ENCODE peak calls at places on chromosomes 2 and 18, in nine cellular contexts. Q, P, F, X, O, K, Y, W and L are unnamed samples.

GRCh38 chr18:62524443-62525200 is 1.8 kb downstream of the ZCCHC2 start:
- DNase-seq in Q (peak; percentile 76), P (peak; percentile 79), W (peak; percentile 63), O (peak; percentile 28), F (peak; percentile 67), K (peak; percentile 75), Y (peak; percentile 66), X (peak; percentile 42), L (no peak)

GRCh38 chr2:97726311-97727064 is 13.1 kb downstream of the ZAP70 start:
- DNase-seq in W (no peak), Q (peak; percentile 11), Y (peak; percentile 73), X (no peak), O (no peak), P (no peak), F (no peak), K (no peak), L (no peak)

GRCh38 chr2:168062054-168062453 is 185.3 kb downstream of the STK39 start:
- DNase-seq in O (no peak), W (no peak), P (no peak), X (no peak), Y (no peak), Q (no peak), F (no peak), K (no peak), L (no peak)

GRCh38 chr18:75344615-75345014 is 82.9 kb downstream of the SMIM21 start:
- DNase-seq in Q (no peak), W (no peak), X (no peak), O (no peak), Y (no peak), K (no peak), P (no peak), F (no peak), L (no peak)

GRCh38 chr18:48797841-48798255 is 152.9 kb downstream of the SMAD7 start:
- DNase-seq in F (peak; percentile 81), O (no peak), Q (no peak), Y (peak; percentile 71), W (peak; percentile 22), P (no peak), X (no peak), K (no peak), L (no peak)

GRCh38 chr2:100856732-100857131 is 36.8 kb downstream of the NPAS2 start:
- DNase-seq in O (no peak), W (no peak), Y (no peak), F (no peak), K (no peak), P (no peak), X (no peak), Q (no peak), L (no peak)

GRCh38 chr2:219478916-219479315 is 19.8 kb upstream of the GMPPA start:
- DNase-seq in W (no peak), P (no peak), Q (no peak), X (no peak), K (no peak), Y (no peak), O (no peak), F (no peak), L (no peak)

GRCh38 chr2:25615920-25616319 is 57.5 kb downstream of the DTNB start:
- DNase-seq in F (no peak), X (no peak), K (no peak), Q (no peak), Y (no peak), O (no peak), P (no peak), W (no peak), L (no peak)

GRCh38 chr2:218375212-218375611 is 6.9 kb upstream of the SLC11A1 start:
- DNase-seq in Y (no peak), X (no peak), O (no peak), F (no peak), P (peak; percentile 53), K (no peak), W (no peak), Q (no peak), L (no peak)

GRCh38 chr2:132757002-132757598 is 87.1 kb upstream of the LYPD1 start:
- DNase-seq in P (no peak), F (no peak), O (no peak), Q (no peak), K (no peak), X (no peak), Y (no peak), W (no peak), L (no peak)
- H3K27ac ChIP-seq in P (no peak overlapping the region), F (no peak overlapping the region), O (no peak overlapping the region), Q (no peak overlapping the region), K (no peak overlapping the region), X (no peak overlapping the region), Y (no peak overlapping the region), W (no peak overlapping the region), L (no peak overlapping the region)

DNA sequence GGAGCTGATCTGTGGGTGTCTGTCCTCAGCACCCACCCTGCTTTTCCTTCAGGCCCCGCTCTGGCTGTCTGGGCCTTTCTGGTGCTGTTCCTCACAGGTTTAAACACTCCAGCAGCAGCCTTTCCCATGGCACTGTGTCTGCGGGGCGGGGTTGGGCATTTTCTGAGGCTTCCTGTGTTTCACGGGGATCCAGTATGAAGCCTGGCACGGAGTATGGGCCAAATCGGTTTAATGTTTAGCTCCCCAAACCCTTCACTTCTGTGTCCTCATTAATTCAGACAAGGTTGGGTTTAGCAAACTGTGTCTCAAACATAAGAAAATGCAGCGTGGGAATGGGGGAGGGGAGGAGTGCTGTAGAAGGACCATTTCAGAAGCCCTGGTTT is 44.8 kb downstream of the HPCAL1 start:
- DNase-seq in P (no peak), X (no peak), Q (no peak), F (no peak), Y (no peak), K (no peak), O (no peak), W (no peak), L (no peak)
- H3K27ac ChIP-seq in P (no peak overlapping the region), X (no peak overlapping the region), Q (no peak overlapping the region), F (no peak overlapping the region), Y (peak overlapping the region; percentile 34), K (no peak overlapping the region), O (no peak overlapping the region), W (no peak overlapping the region), L (no peak overlapping the region)

GRCh38 chr2:226508005-226508404 is 291.6 kb downstream of the IRS1 start:
- DNase-seq in O (no peak), P (no peak), Y (no peak), X (no peak), W (no peak), K (no peak), F (no peak), Q (no peak), L (no peak)
- H3K27ac ChIP-seq in O (no peak overlapping the region), P (no peak overlapping the region), Y (no peak overlapping the region), X (no peak overlapping the region), W (no peak overlapping the region), K (no peak overlapping the region), F (no peak overlapping the region), Q (no peak overlapping the region), L (no peak overlapping the region)

GRCh38 chr2:239942090-239942489 is 83.1 kb downstream of the NDUFA10 start:
- DNase-seq in X (no peak), Y (no peak), K (no peak), O (no peak), Q (peak; percentile 45), P (no peak), F (no peak), W (no peak), L (no peak)

GRCh38 chr2:239943571-239943970 is 81.6 kb downstream of the NDUFA10 start:
- DNase-seq in Q (peak; percentile 36), Y (peak; percentile 4), F (no peak), W (no peak), P (no peak), K (no peak), O (no peak), X (no peak), L (no peak)

GRCh38 chr2:239944706-239945551 is 80.2 kb downstream of the NDUFA10 start:
- DNase-seq in K (no peak), P (no peak), Y (peak; percentile 44), X (no peak), O (peak; percentile 5), W (no peak), F (peak; percentile 69), Q (peak; percentile 55), L (no peak)

GRCh38 chr2:239942871-239943311 is 82.3 kb downstream of the NDUFA10 start:
- DNase-seq in W (no peak), F (no peak), X (no peak), P (no peak), O (no peak), Y (peak; percentile 12), Q (peak; percentile 35), K (no peak), L (no peak)

GRCh38 chr2:239943991-239944441 is 81.1 kb downstream of the NDUFA10 start:
- DNase-seq in F (no peak), O (no peak), W (no peak), P (no peak), K (no peak), X (no peak), Q (no peak), Y (peak; percentile 18), L (no peak)
- H3K27ac ChIP-seq in F (no peak overlapping the region), O (no peak overlapping the region), W (no peak overlapping the region), P (no peak overlapping the region), K (no peak overlapping the region), X (no peak overlapping the region), Q (no peak overlapping the region), Y (no peak overlapping the region), L (no peak overlapping the region)

DNA sequence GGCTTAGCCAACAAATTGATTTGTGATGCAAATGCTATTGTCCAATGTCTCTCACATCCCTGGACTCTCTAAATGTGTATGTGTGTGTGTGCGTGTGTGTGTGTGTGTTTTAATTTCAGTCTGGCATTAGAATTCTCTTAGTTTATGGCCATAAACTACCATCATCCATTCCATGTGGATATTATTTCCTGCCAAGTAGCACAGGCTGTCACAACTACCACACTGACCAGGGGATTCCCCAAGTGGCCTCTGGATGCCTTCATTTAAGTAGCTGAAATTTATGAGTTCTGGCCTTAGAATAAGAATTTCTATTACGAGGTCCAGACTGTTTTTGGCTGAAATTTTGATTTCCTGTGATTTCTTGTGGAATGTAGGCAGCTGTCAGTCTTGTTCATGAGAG is 276.4 kb downstream of the MTX2 start:
- DNase-seq in F (no peak), X (no peak), Q (no peak), Y (no peak), W (no peak), P (peak; percentile 52), O (no peak), K (no peak), L (no peak)
- H3K27ac ChIP-seq in F (no peak overlapping the region), X (no peak overlapping the region), Q (no peak overlapping the region), Y (no peak overlapping the region), W (no peak overlapping the region), P (peak overlapping the region; percentile 36), O (no peak overlapping the region), K (no peak overlapping the region), L (no peak overlapping the region)

GRCh38 chr2:43467889-43468288 is 127.9 kb downstream of the THADA start:
- DNase-seq in F (no peak), Y (no peak), X (no peak), Q (no peak), K (no peak), W (no peak), O (no peak), P (peak; percentile 81), L (no peak)
- H3K27ac ChIP-seq in F (no peak overlapping the region), Y (no peak overlapping the region), X (no peak overlapping the region), Q (peak overlapping the region; percentile 58), K (no peak overlapping the region), W (no peak overlapping the region), O (peak overlapping the region; percentile 28), P (peak overlapping the region; percentile 78), L (peak overlapping the region; percentile 6)